ENCODE peak calls at places on chromosomes 2 and 18, in nine cellular contexts. O is activated effector memory CD4-positive, alpha-beta T cell treated with anti-CD3 and anti-CD28 coated beads, Interleukin-2, amount 50 U/mL, for 16 hours; Z is A549; K is activated T-cell treated with anti-CD3 and anti-CD28 coated beads for 1 hour; Y is cardiac fibroblast; M is sigmoid colon; V is frontal cortex; L is A673; B is heart right ventricle. H is an unnamed sample.

GRCh38 chr18:8424917-8425725 is 184.1 kb upstream of the RAB12 start:
- DNase-seq in B (no peak), Z (no peak), O (no peak), L (peak), M (no peak), V (no peak), K (no peak), Y (peak), H (no peak)

GRCh38 chr2:134739261-134739878 is 20.6 kb upstream of the TMEM163 start:
- DNase-seq in K (no peak), Y (no peak), B (no peak), L (no peak), V (no peak), M (no peak), O (no peak), Z (no peak), H (no peak)

GRCh38 chr2:218370410-218371063 is 11.5 kb upstream of the SLC11A1 start:
- DNase-seq in O (no peak), V (no peak), M (peak), L (no peak), B (no peak), K (no peak), Y (peak), Z (no peak), H (no peak)

GRCh38 chr2:223787358-223787757 is 50.0 kb downstream of the AP1S3 start:
- DNase-seq in O (no peak), K (no peak), L (no peak), Z (no peak), B (no peak), V (no peak), Y (no peak), M (no peak), H (no peak)

GRCh38 chr2:35997488-35997887 is 358.1 kb upstream of the CRIM1 start:
- DNase-seq in O (no peak), M (no peak), Y (no peak), L (no peak), Z (no peak), B (no peak), K (no peak), V (no peak), H (no peak)

GRCh38 chr2:183371545-183371944 is 247.3 kb downstream of the NUP35 start:
- DNase-seq in O (no peak), V (no peak), L (no peak), Y (no peak), Z (no peak), M (no peak), B (no peak), K (no peak), H (no peak)

GRCh38 chr2:204900487-204900886 is 355.2 kb downstream of the PARD3B start:
- DNase-seq in O (no peak), K (no peak), L (no peak), Z (no peak), B (no peak), M (no peak), V (no peak), Y (no peak), H (no peak)

GRCh38 chr2:210792000-210792399 is 235.6 kb downstream of the CPS1 start:
- DNase-seq in L (no peak), B (no peak), K (no peak), Z (no peak), O (no peak), V (no peak), M (no peak), Y (no peak), H (no peak)

GRCh38 chr18:44997139-44997538 is 316.5 kb downstream of the SETBP1 start:
- DNase-seq in Y (no peak), O (no peak), Z (no peak), L (no peak), B (no peak), K (no peak), V (no peak), M (no peak), H (no peak)

GRCh38 chr18:9132628-9133027 is 4.0 kb upstream of the ANKRD12 start:
- DNase-seq in O (no peak), M (no peak), K (no peak), V (no peak), B (no peak), Z (no peak), Y (no peak), L (no peak), H (no peak)

GRCh38 chr2:132969371-132969985 is 299.5 kb upstream of the LYPD1 start:
- DNase-seq in M (no peak), V (no peak), K (no peak), O (no peak), L (no peak), B (no peak), Y (no peak), Z (no peak), H (no peak)

GRCh38 chr2:64259301-64259700 is 115.1 kb upstream of the PELI1 start:
- DNase-seq in K (no peak), O (no peak), Y (peak), Z (no peak), V (no peak), L (peak), B (peak), M (no peak), H (no peak)

GRCh38 chr2:237235383-237236095 is 149.8 kb downstream of the COPS8 start:
- DNase-seq in V (no peak), B (peak), Z (no peak), M (peak), Y (peak), O (no peak), K (no peak), L (no peak), H (no peak)

GRCh38 chr2:74845217-74845751 is 11.4 kb downstream of the HK2 start:
- DNase-seq in B (peak), L (peak), O (peak), V (no peak), Z (peak), Y (peak), K (peak), M (peak), H (peak)

GRCh38 chr2:98912221-98912851 is 23.7 kb downstream of the CRACDL start:
- DNase-seq in Z (peak), L (peak), V (peak), M (peak), B (peak), Y (peak), O (peak), K (no peak), H (peak)

GRCh38 chr2:119178811-119179601 is 20.5 kb upstream of the C1QL2 start:
- DNase-seq in V (no peak), L (no peak), M (no peak), Y (peak), O (no peak), Z (no peak), K (no peak), B (no peak), H (no peak)

GRCh38 chr2:74004212-74005182 is 19.8 kb downstream of the TET3 start:
- DNase-seq in M (no peak), Y (no peak), O (peak), V (no peak), Z (no peak), B (no peak), L (no peak), K (no peak), H (peak)

GRCh38 chr2:239157269-239157668 is 243.6 kb downstream of the HDAC4 start:
- DNase-seq in B (no peak), Z (no peak), K (no peak), O (peak), V (no peak), L (no peak), M (peak), Y (no peak), H (no peak)

GRCh38 chr18:42781298-42781815 is 334.1 kb downstream of the RIT2 start:
- DNase-seq in L (no peak), Y (no peak), M (no peak), O (no peak), B (no peak), K (no peak), Z (no peak), V (no peak), H (no peak)

GRCh38 chr2:240303896-240304745 is 131.3 kb upstream of the GPC1 start:
- DNase-seq in B (no peak), V (no peak), Y (no peak), Z (no peak), O (peak), M (no peak), K (no peak), L (no peak), H (no peak)

GRCh38 chr2:69203166-69203985 is 183.7 kb downstream of the GFPT1 start:
- DNase-seq in B (no peak), K (no peak), Y (no peak), M (no peak), L (no peak), O (no peak), Z (no peak), V (no peak), H (no peak)

GRCh38 chr2:70645733-70646420 is 92.3 kb upstream of the TGFA start:
- DNase-seq in Y (no peak), K (no peak), B (no peak), M (no peak), O (no peak), Z (peak), L (peak), V (no peak), H (peak)

GRCh38 chr2:15975261-15975600 is 34.9 kb downstream of the MYCN start:
- DNase-seq in Y (no peak), B (no peak), Z (no peak), V (no peak), O (no peak), K (no peak), L (no peak), M (no peak), H (no peak)

GRCh38 chr18:30644158-30644557 is 398.4 kb downstream of the DSC3 start:
- DNase-seq in O (no peak), M (no peak), L (no peak), B (no peak), Y (no peak), K (no peak), V (no peak), Z (no peak), H (no peak)

GRCh38 chr2:3435440-3435839 is 55.9 kb downstream of the TRAPPC12 start:
- DNase-seq in Y (no peak), L (no peak), K (no peak), B (no peak), V (no peak), O (no peak), Z (no peak), M (no peak), H (no peak)

GRCh38 chr2:204545861-204546773 is 842 bp downstream of the PARD3B start:
- DNase-seq in B (peak), L (no peak), M (peak), K (no peak), Y (no peak), O (peak), Z (no peak), V (no peak), H (no peak)

GRCh38 chr2:29397743-29398142 is 282.5 kb downstream of the CLIP4 start:
- DNase-seq in Y (no peak), M (no peak), Z (no peak), L (no peak), O (no peak), K (no peak), B (no peak), V (no peak), H (no peak)

GRCh38 chr2:144084114-144084661 is 435.7 kb downstream of the ZEB2 start:
- DNase-seq in V (no peak), B (no peak), Y (peak), M (no peak), Z (peak), L (no peak), K (no peak), O (no peak), H (no peak)

GRCh38 chr2:96485751-96486643 is 19.2 kb downstream of the NEURL3 start:
- DNase-seq in Z (no peak), Y (peak), B (peak), L (peak), M (peak), V (peak), O (peak), K (peak), H (no peak)

GRCh38 chr2:74206180-74206688 is 7.8 kb downstream of the MTHFD2 start:
- DNase-seq in O (peak), Z (no peak), B (no peak), M (no peak), V (no peak), Y (peak), K (no peak), L (no peak), H (no peak)

GRCh38 chr2:71538656-71539265 is 85.4 kb downstream of the DYSF start:
- DNase-seq in O (peak), Y (no peak), V (no peak), K (no peak), B (no peak), L (no peak), M (peak), Z (no peak), H (no peak)

GRCh38 chr2:212646698-212647097 is 108.1 kb upstream of the ERBB4 start:
- DNase-seq in Y (peak), K (no peak), O (no peak), V (no peak), B (no peak), M (no peak), Z (no peak), L (peak), H (no peak)

GRCh38 chr2:62611820-62612219 is 93.7 kb upstream of the EHBP1 start:
- DNase-seq in Z (no peak), V (no peak), B (no peak), L (no peak), O (no peak), Y (no peak), K (no peak), M (no peak), H (no peak)

GRCh38 chr2:23381084-23381483 is 3.9 kb upstream of the KLHL29 start:
- DNase-seq in O (no peak), Y (peak), L (peak), V (no peak), K (no peak), M (no peak), B (no peak), Z (peak), H (peak)

GRCh38 chr18:57923606-57924005 is 120.4 kb upstream of the NEDD4L start:
- DNase-seq in B (no peak), L (no peak), Z (no peak), K (no peak), Y (no peak), M (no peak), O (no peak), V (no peak), H (peak)

GRCh38 chr2:24859968-24860600 is 60.0 kb downstream of the ADCY3 start:
- DNase-seq in O (no peak), K (no peak), L (no peak), Z (no peak), Y (no peak), B (no peak), M (no peak), V (no peak), H (no peak)

GRCh38 chr18:48552130-48552529 is 13.3 kb downstream of the CTIF start:
- DNase-seq in O (peak), M (no peak), V (no peak), K (no peak), B (no peak), L (no peak), Z (no peak), Y (no peak), H (no peak)

GRCh38 chr2:84676295-84676694 is 160.0 kb downstream of the DNAH6 start:
- DNase-seq in V (no peak), L (no peak), Z (no peak), K (no peak), B (no peak), O (no peak), Y (no peak), M (no peak), H (no peak)